ENCODE peak calls at places on chromosomes 16 and 17, in eight cellular contexts. A is gastrocnemius medialis, H is AG10803, G is IMR-90, T is upper lobe of right lung, J is mammary epithelial cell, S is lower leg skin, P is heart right ventricle. Z is an unnamed sample.

GRCh38 chr16:349211-349610 is 3.3 kb downstream of the AXIN1 start:
- DNase-seq in A (no peak), H (no peak), G (no peak), T (no peak), J (no peak), S (no peak), P (no peak), Z (no peak)

GRCh38 chr16:12091569-12092346 is 115.2 kb downstream of the SNX29 start:
- DNase-seq in A (no peak), H (no peak), G (no peak), T (peak; percentile 34), J (no peak), S (peak; percentile 42), P (no peak), Z (no peak)

GRCh38 chr17:37701424-37702020 is 43.3 kb downstream of the HNF1B start:
- DNase-seq in A (no peak), H (no peak), G (no peak), T (peak; percentile 72), J (no peak), S (no peak), P (peak; percentile 16), Z (peak; percentile 26)

GRCh38 chr17:71764507-71764906 is 356.3 kb upstream of the SOX9 start:
- DNase-seq in A (no peak), H (no peak), G (no peak), T (no peak), J (no peak), S (no peak), P (no peak), Z (peak; percentile 15)

GRCh38 chr16:57976331-57976796 is 5.4 kb upstream of the CNGB1 start:
- DNase-seq in A (no peak), H (peak; percentile 38), G (no peak), T (no peak), J (peak; percentile 72), S (no peak), P (no peak), Z (peak; percentile 5)

GRCh38 chr16:12904041-12904671 is 2.8 kb downstream of the SHISA9 start:
- DNase-seq in A (no peak), H (no peak), G (no peak), T (no peak), J (no peak), S (no peak), P (no peak), Z (no peak)

GRCh38 chr17:68961204-68961893 is 6.2 kb upstream of the ABCA8 start:
- DNase-seq in A (no peak), H (no peak), G (no peak), T (no peak), J (no peak), S (no peak), P (peak; percentile 48), Z (no peak)

GRCh38 chr17:44933824-44934744 is 13.5 kb downstream of the KIF18B start:
- DNase-seq in A (no peak), H (no peak), G (no peak), T (peak; percentile 37), J (no peak), S (no peak), P (no peak), Z (no peak)

GRCh38 chr16:57906385-57907316 is 64.3 kb downstream of the CNGB1 start:
- DNase-seq in A (no peak), H (peak; percentile 23), G (no peak), T (no peak), J (no peak), S (no peak), P (peak; percentile 25), Z (no peak)

GRCh38 chr17:80482555-80483308 is 6.3 kb upstream of the NPTX1 start:
- DNase-seq in A (no peak), H (no peak), G (no peak), T (no peak), J (no peak), S (no peak), P (no peak), Z (peak; percentile 14)
- TF ChIP-seq CTCF in A (no peak), H (no peak), G (no peak), T (no peak), J (no peak), S (no peak), P (no peak), Z (no peak)

GRCh38 chr16:24699151-24699723 is 30.2 kb upstream of the TNRC6A start:
- DNase-seq in A (no peak), H (no peak), G (no peak), T (no peak), J (no peak), S (no peak), P (no peak), Z (no peak)

GRCh38 chr16:24700549-24701392 is 28.7 kb upstream of the TNRC6A start:
- DNase-seq in A (peak; percentile 86), H (peak; percentile 99), G (peak; percentile 98), T (no peak), J (peak; percentile 85), S (peak; percentile 89), P (peak; percentile 48), Z (peak; percentile 98)

GRCh38 chr16:24696699-24697098 is 32.8 kb upstream of the TNRC6A start:
- DNase-seq in A (no peak), H (no peak), G (no peak), T (no peak), J (no peak), S (no peak), P (no peak), Z (no peak)

GRCh38 chr16:24698314-24698713 is 31.1 kb upstream of the TNRC6A start:
- DNase-seq in A (no peak), H (no peak), G (no peak), T (no peak), J (no peak), S (no peak), P (no peak), Z (no peak)

GRCh38 chr16:24701521-24701951 is 27.9 kb upstream of the TNRC6A start:
- DNase-seq in A (peak; percentile 32), H (peak; percentile 68), G (peak; percentile 51), T (no peak), J (no peak), S (no peak), P (no peak), Z (peak; percentile 43)
- H3K4me3 ChIP-seq in A (peak overlapping the region; percentile 38), H (no peak overlapping the region), G (no peak overlapping the region), T (no peak overlapping the region), J (no peak overlapping the region), S (no peak overlapping the region), P (no peak overlapping the region), Z (no peak overlapping the region)

GRCh38 chr17:18959071-18959844 is 7.3 kb downstream of the SLC5A10 start:
- DNase-seq in A (no peak), H (no peak), G (no peak), T (no peak), J (no peak), S (no peak), P (no peak), Z (peak; percentile 52)
- TF ChIP-seq CTCF in A (no peak), H (no peak), G (no peak), T (no peak), J (no peak), S (no peak), P (no peak), Z (no peak)

GRCh38 chr16:83803811-83804210 is 4.0 kb upstream of the HSBP1 start:
- DNase-seq in A (no peak), H (no peak), G (no peak), T (no peak), J (no peak), S (peak; percentile 82), P (no peak), Z (no peak)

GRCh38 chr16:83804366-83804765 is 3.4 kb upstream of the HSBP1 start:
- DNase-seq in A (no peak), H (no peak), G (no peak), T (no peak), J (no peak), S (peak; percentile 79), P (no peak), Z (no peak)

GRCh38 chr16:83802135-83802534 is 5.6 kb upstream of the HSBP1 start:
- DNase-seq in A (no peak), H (peak; percentile 87), G (peak; percentile 81), T (no peak), J (peak; percentile 78), S (peak; percentile 76), P (no peak), Z (peak; percentile 82)

GRCh38 chr16:83799336-83799735 is 8.4 kb upstream of the HSBP1 start:
- DNase-seq in A (no peak), H (no peak), G (no peak), T (no peak), J (no peak), S (no peak), P (no peak), Z (no peak)

GRCh38 chr16:83802559-83802958 is 5.2 kb upstream of the HSBP1 start:
- DNase-seq in A (no peak), H (no peak), G (no peak), T (no peak), J (no peak), S (peak; percentile 59), P (no peak), Z (no peak)
- H3K4me3 ChIP-seq in A (peak overlapping the region; percentile 8), H (peak overlapping the region; percentile 46), G (peak overlapping the region; percentile 43), T (peak overlapping the region; percentile 9), J (peak overlapping the region; percentile 6), S (no peak overlapping the region), P (peak overlapping the region; percentile 36), Z (peak overlapping the region; percentile 32)

GRCh38 chr16:15970202-15970601 is 20.8 kb downstream of the ABCC1 start:
- DNase-seq in A (no peak), H (no peak), G (no peak), T (no peak), J (no peak), S (no peak), P (no peak), Z (no peak)

GRCh38 chr16:15970743-15971434 is 21.5 kb downstream of the ABCC1 start:
- DNase-seq in A (no peak), H (no peak), G (no peak), T (no peak), J (no peak), S (no peak), P (no peak), Z (no peak)

GRCh38 chr16:15966420-15967222 is 17.2 kb downstream of the ABCC1 start:
- DNase-seq in A (peak; percentile 53), H (peak; percentile 75), G (peak; percentile 87), T (no peak), J (peak; percentile 85), S (no peak), P (no peak), Z (peak; percentile 61)

GRCh38 chr16:15967223-15967546 is 17.8 kb downstream of the ABCC1 start:
- DNase-seq in A (no peak), H (no peak), G (no peak), T (no peak), J (no peak), S (no peak), P (no peak), Z (no peak)

GRCh38 chr16:15967655-15968315 is 18.4 kb downstream of the ABCC1 start:
- DNase-seq in A (no peak), H (no peak), G (no peak), T (no peak), J (no peak), S (no peak), P (no peak), Z (no peak)
- TF ChIP-seq CTCF in A (no peak), H (no peak), G (no peak), T (no peak), J (no peak), S (no peak), P (no peak), Z (no peak)